ENCODE peak calls at places on chromosomes 2 and 18, in eight cellular contexts. Y, D, K, R, X, A, O and U are unnamed samples.

GRCh38 chr2:47272031-47272864 is 117.1 kb upstream of the STPG4 start:
- DNase-seq in Y (no peak), A (no peak), X (peak; percentile 43), O (peak; percentile 53), K (no peak), R (peak; percentile 84), D (peak; percentile 90), U (no peak)

GRCh38 chr2:44844651-44845270 is 96.7 kb upstream of the SIX3 start:
- DNase-seq in D (no peak), R (no peak), X (no peak), O (no peak), Y (no peak), A (no peak), K (no peak), U (no peak)

GRCh38 chr2:185674232-185674631 is 64.4 kb upstream of the FSIP2 start:
- DNase-seq in D (no peak), A (no peak), O (no peak), R (no peak), Y (no peak), K (no peak), X (no peak), U (no peak)

GRCh38 chr2:237878321-237879057 is 19.1 kb downstream of the RAMP1 start:
- DNase-seq in Y (no peak), A (no peak), D (no peak), O (no peak), R (no peak), X (peak; percentile 16), K (no peak), U (no peak)

GRCh38 chr2:152097291-152098032 is 1.4 kb downstream of the CACNB4 start:
- DNase-seq in R (no peak), Y (no peak), D (no peak), O (peak; percentile 22), X (no peak), A (no peak), K (peak; percentile 23), U (peak; percentile 5)

GRCh38 chr2:237510502-237511217 is 23.6 kb downstream of the MLPH start:
- DNase-seq in A (no peak), D (no peak), X (no peak), R (no peak), O (no peak), Y (no peak), K (no peak), U (no peak)

GRCh38 chr18:49563130-49563540 is 1.3 kb downstream of the LIPG start:
- DNase-seq in D (no peak), K (no peak), O (no peak), Y (no peak), R (no peak), X (no peak), A (no peak), U (no peak)

GRCh38 chr2:207403141-207403540 is 126.6 kb upstream of the CREB1 start:
- DNase-seq in X (no peak), K (no peak), Y (no peak), O (no peak), D (no peak), A (no peak), R (no peak), U (no peak)

GRCh38 chr2:107728586-107728985 is 98.1 kb upstream of the RGPD4 start:
- DNase-seq in O (no peak), R (no peak), A (no peak), Y (no peak), D (no peak), X (no peak), K (no peak), U (no peak)

GRCh38 chr2:120783371-120783791 is 47.7 kb downstream of the GLI2 start:
- DNase-seq in R (no peak), X (no peak), Y (no peak), K (no peak), D (no peak), A (no peak), O (peak; percentile 52), U (no peak)

GRCh38 chr2:202311823-202312388 is 46.3 kb downstream of the NOP58 start:
- DNase-seq in K (no peak), Y (no peak), R (no peak), D (no peak), X (no peak), O (no peak), A (no peak), U (no peak)

GRCh38 chr18:51029378-51029693 is 677 bp upstream of the SMAD4 start:
- DNase-seq in Y (no peak), O (no peak), K (no peak), D (no peak), A (no peak), R (no peak), X (no peak), U (no peak)

GRCh38 chr2:54063967-54064535 is 51.4 kb upstream of the ACYP2 start:
- DNase-seq in Y (no peak), K (no peak), D (no peak), R (no peak), X (no peak), O (no peak), A (no peak), U (no peak)

GRCh38 chr2:160332318-160332717 is 132.2 kb upstream of the ITGB6 start:
- DNase-seq in Y (no peak), O (peak; percentile 35), R (no peak), X (peak; percentile 30), K (peak; percentile 92), D (no peak), A (no peak), U (no peak)

GRCh38 chr2:60843006-60843405 is 38.4 kb upstream of the REL start:
- DNase-seq in Y (no peak), X (no peak), O (no peak), A (no peak), R (no peak), K (no peak), D (no peak), U (no peak)

GRCh38 chr2:48572797-48573196 is 42.8 kb downstream of the STON1 start:
- DNase-seq in R (no peak), X (no peak), K (peak; percentile 67), O (no peak), A (no peak), Y (no peak), D (no peak), U (no peak)

GRCh38 chr2:112541315-112542122 is 746 bp upstream of the POLR1B start:
- DNase-seq in K (peak; percentile 84), O (peak; percentile 76), X (no peak), R (peak; percentile 67), Y (no peak), D (peak; percentile 84), A (peak; percentile 0), U (no peak)

GRCh38 chr2:219595250-219595649 is 2.4 kb upstream of the STK11IP start:
- DNase-seq in R (no peak), Y (no peak), D (no peak), O (no peak), K (peak; percentile 65), X (no peak), A (no peak), U (peak; percentile 30)

GRCh38 chr2:237486819-237487448 is at the start of gene MLPH:
- DNase-seq in A (no peak), Y (no peak), D (peak; percentile 81), X (no peak), O (peak; percentile 76), R (peak; percentile 68), K (no peak), U (no peak)

GRCh38 chr2:33272001-33272400 is 204.4 kb upstream of the RASGRP3 start:
- DNase-seq in K (no peak), X (no peak), R (no peak), O (peak; percentile 77), A (no peak), Y (no peak), D (no peak), U (no peak)

GRCh38 chr2:25833566-25833965 is 44.7 kb downstream of the ASXL2 start:
- DNase-seq in R (no peak), Y (no peak), D (no peak), O (no peak), A (no peak), X (no peak), K (no peak), U (no peak)

GRCh38 chr2:24643051-24643450 is 150.1 kb downstream of the PTRHD1 start:
- DNase-seq in O (no peak), D (no peak), X (no peak), A (no peak), Y (no peak), K (no peak), R (no peak), U (no peak)

GRCh38 chr18:32366586-32367538 is 103.8 kb downstream of the GAREM1 start:
- DNase-seq in D (no peak), Y (no peak), X (no peak), A (no peak), O (no peak), K (no peak), R (no peak), U (no peak)

DNA sequence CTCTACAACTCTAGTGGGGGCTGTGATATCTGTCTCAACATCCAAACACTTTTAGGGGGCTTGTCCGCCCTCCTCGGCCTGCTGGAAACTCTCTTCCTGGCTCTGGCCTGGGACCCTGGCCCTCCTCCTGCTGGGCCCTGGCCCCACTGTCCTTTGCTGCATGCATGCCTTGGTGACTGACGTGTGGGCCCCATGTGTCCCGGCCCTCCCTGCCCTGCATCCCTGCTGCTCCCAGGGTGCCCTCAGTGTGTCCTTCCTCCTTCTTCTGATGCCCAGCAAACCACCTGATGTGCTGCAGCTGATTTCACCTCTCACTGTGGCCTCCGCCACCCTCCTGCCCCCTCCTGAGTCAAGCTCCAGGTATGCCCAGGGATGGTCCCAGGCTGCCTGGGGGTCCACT is 101.7 kb downstream of the SEPTIN10 start:
- DNase-seq in A (no peak), O (no peak), D (no peak), K (no peak), Y (no peak), R (no peak), X (no peak), U (no peak)
- H3K4me3 ChIP-seq in A (no peak overlapping the region), O (no peak overlapping the region), D (no peak overlapping the region), K (no peak overlapping the region), Y (no peak overlapping the region), R (no peak overlapping the region), X (no peak overlapping the region), U (no peak overlapping the region)

DNA sequence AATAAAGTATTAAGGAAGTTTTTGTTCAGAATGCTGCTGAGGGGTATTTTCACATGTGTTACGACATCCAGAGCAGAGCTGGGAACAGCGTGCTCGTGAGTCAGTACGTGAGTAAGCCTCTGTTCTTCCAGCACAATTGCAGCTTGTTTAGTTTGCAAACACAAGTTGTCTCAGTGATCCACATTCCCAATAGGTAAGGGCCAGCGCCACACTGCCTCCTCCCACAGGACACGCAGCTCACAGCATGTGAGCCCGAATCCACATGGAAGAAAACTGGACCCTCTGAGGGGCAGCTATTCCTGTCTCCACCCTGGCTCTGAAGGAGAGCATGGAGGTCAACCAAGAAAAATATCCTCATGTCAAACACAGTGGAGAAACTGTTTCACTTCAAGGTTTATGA is 173.9 kb upstream of the PID1 start:
- DNase-seq in D (no peak), K (peak; percentile 41), R (peak; percentile 24), A (peak; percentile 94), X (peak; percentile 89), O (peak; percentile 98), Y (peak; percentile 21), U (peak; percentile 99)
- H3K4me3 ChIP-seq in D (no peak overlapping the region), K (no peak overlapping the region), R (no peak overlapping the region), A (no peak overlapping the region), X (peak overlapping the region; percentile 26), O (no peak overlapping the region), Y (no peak overlapping the region), U (no peak overlapping the region)

GRCh38 chr2:234335676-234336228 is 161.1 kb downstream of the ARL4C start:
- DNase-seq in D (peak; percentile 73), R (peak; percentile 73), O (peak; percentile 67), A (no peak), Y (peak; percentile 75), K (peak; percentile 81), X (peak; percentile 91), U (peak; percentile 61)
- H3K4me3 ChIP-seq in D (no peak overlapping the region), R (no peak overlapping the region), O (no peak overlapping the region), A (no peak overlapping the region), Y (no peak overlapping the region), K (no peak overlapping the region), X (no peak overlapping the region), U (no peak overlapping the region)

GRCh38 chr18:5410582-5410981 is 115.1 kb upstream of the ZBTB14 start:
- DNase-seq in O (no peak), D (no peak), Y (no peak), X (no peak), A (no peak), R (no peak), K (no peak), U (no peak)
- H3K4me3 ChIP-seq in O (no peak overlapping the region), D (no peak overlapping the region), Y (no peak overlapping the region), X (no peak overlapping the region), A (no peak overlapping the region), R (no peak overlapping the region), K (no peak overlapping the region), U (no peak overlapping the region)